ENCODE peak calls at places on chromosomes 12 and 14, in six cellular contexts. One of them, this sample, is unnamed.

GRCh38 chr12:106801167-106801708 is 26.8 kb downstream of the RIC8B start:
- DNase-seq in upper lobe of right lung: no peak
- DNase-seq in HCT116: no peak
- DNase-seq in A549: no peak
- DNase-seq in thoracic aorta: no peak
- DNase-seq in neural progenitor cell: no peak
- DNase-seq in this sample: no peak

GRCh38 chr12:15664491-15664890 is 124.7 kb downstream of the EPS8 start:
- DNase-seq in A549: peak; percentile 56
- DNase-seq in neural progenitor cell: no peak
- DNase-seq in thoracic aorta: no peak
- DNase-seq in upper lobe of right lung: no peak
- DNase-seq in HCT116: no peak
- DNase-seq in this sample: no peak

GRCh38 chr12:30687265-30687986 is 8.2 kb downstream of the IPO8 start:
- DNase-seq in thoracic aorta: no peak
- DNase-seq in HCT116: no peak
- DNase-seq in upper lobe of right lung: no peak
- DNase-seq in A549: peak; percentile 53
- DNase-seq in neural progenitor cell: no peak
- DNase-seq in this sample: no peak

GRCh38 chr12:81245918-81246611 is 168.2 kb downstream of the ACSS3 start:
- DNase-seq in upper lobe of right lung: no peak
- DNase-seq in neural progenitor cell: peak; percentile 27
- DNase-seq in HCT116: no peak
- DNase-seq in A549: no peak
- DNase-seq in thoracic aorta: no peak
- DNase-seq in this sample: peak; percentile 19

GRCh38 chr12:105060715-105061378 is 23.4 kb downstream of the ALDH1L2 start:
- DNase-seq in neural progenitor cell: no peak
- DNase-seq in thoracic aorta: no peak
- DNase-seq in upper lobe of right lung: no peak
- DNase-seq in A549: no peak
- DNase-seq in HCT116: peak; percentile 29
- DNase-seq in this sample: no peak

GRCh38 chr12:75345531-75345930 is 11.1 kb downstream of the GLIPR1L1 start:
- DNase-seq in thoracic aorta: no peak
- DNase-seq in upper lobe of right lung: no peak
- DNase-seq in HCT116: peak; percentile 33
- DNase-seq in neural progenitor cell: no peak
- DNase-seq in A549: no peak
- DNase-seq in this sample: no peak

GRCh38 chr14:95291859-95292542 is 27.7 kb downstream of the CLMN start:
- DNase-seq in upper lobe of right lung: no peak
- DNase-seq in thoracic aorta: peak; percentile 17
- DNase-seq in A549: peak; percentile 50
- DNase-seq in neural progenitor cell: no peak
- DNase-seq in HCT116: peak; percentile 21
- DNase-seq in this sample: peak; percentile 89

GRCh38 chr12:55742719-55743130 is at the start of gene GDF11:
- DNase-seq in A549: peak; percentile 64
- DNase-seq in neural progenitor cell: peak; percentile 95
- DNase-seq in HCT116: no peak
- DNase-seq in upper lobe of right lung: peak; percentile 83
- DNase-seq in thoracic aorta: no peak
- DNase-seq in this sample: no peak

GRCh38 chr12:21451529-21451928 is 14.1 kb downstream of the PYROXD1 start:
- DNase-seq in upper lobe of right lung: no peak
- DNase-seq in HCT116: no peak
- DNase-seq in neural progenitor cell: no peak
- DNase-seq in A549: no peak
- DNase-seq in thoracic aorta: no peak
- DNase-seq in this sample: no peak

GRCh38 chr12:9349888-9350885 is 142.0 kb upstream of the PZP start:
- DNase-seq in HCT116: no peak
- DNase-seq in upper lobe of right lung: no peak
- DNase-seq in A549: no peak
- DNase-seq in thoracic aorta: no peak
- DNase-seq in neural progenitor cell: no peak
- DNase-seq in this sample: no peak

GRCh38 chr12:46522141-46522540 is 149.6 kb upstream of the SLC38A2 start:
- DNase-seq in thoracic aorta: no peak
- DNase-seq in upper lobe of right lung: no peak
- DNase-seq in HCT116: no peak
- DNase-seq in neural progenitor cell: no peak
- DNase-seq in A549: no peak
- DNase-seq in this sample: no peak

GRCh38 chr12:67173258-67173657 is 95.9 kb upstream of the CAND1 start:
- DNase-seq in neural progenitor cell: no peak
- DNase-seq in thoracic aorta: no peak
- DNase-seq in HCT116: no peak
- DNase-seq in upper lobe of right lung: no peak
- DNase-seq in A549: no peak
- DNase-seq in this sample: no peak

GRCh38 chr12:28082101-28082500 is 108.2 kb upstream of the CCDC91 start:
- DNase-seq in neural progenitor cell: no peak
- DNase-seq in upper lobe of right lung: no peak
- DNase-seq in thoracic aorta: no peak
- DNase-seq in HCT116: no peak
- DNase-seq in A549: no peak
- DNase-seq in this sample: no peak

GRCh38 chr12:131103614-131104463 is 150.1 kb downstream of the ADGRD1 start:
- DNase-seq in A549: no peak
- DNase-seq in neural progenitor cell: peak; percentile 47
- DNase-seq in HCT116: no peak
- DNase-seq in thoracic aorta: no peak
- DNase-seq in upper lobe of right lung: peak; percentile 52
- DNase-seq in this sample: no peak

DNA sequence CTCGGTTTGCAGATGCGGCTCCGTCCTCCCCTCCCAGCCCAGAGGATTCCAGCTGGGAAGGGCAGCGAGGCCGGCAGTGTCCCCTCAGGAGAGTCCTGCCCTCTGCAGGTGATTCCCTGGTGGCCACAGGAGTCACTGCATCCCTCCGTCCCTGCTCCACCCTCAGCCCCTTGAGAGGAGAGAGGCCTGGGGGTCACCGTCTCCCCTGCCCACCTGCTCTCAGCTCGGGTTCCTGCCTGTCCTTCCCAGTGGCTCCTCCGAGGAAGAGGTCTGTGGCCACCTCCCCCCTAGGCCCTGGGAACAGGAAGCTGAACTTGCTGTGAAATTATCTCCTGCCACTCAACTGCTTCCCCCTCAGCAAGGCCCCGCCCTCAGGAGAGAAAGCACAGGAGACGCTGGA is 12.9 kb upstream of the GALNT9 start:
- DNase-seq in HCT116: no peak
- DNase-seq in thoracic aorta: no peak
- DNase-seq in upper lobe of right lung: no peak
- DNase-seq in neural progenitor cell: peak; percentile 63
- DNase-seq in A549: peak; percentile 30
- DNase-seq in this sample: no peak
- TF ChIP-seq CTCF in HCT116: peak; percentile 65
- TF ChIP-seq CTCF in thoracic aorta: no peak
- TF ChIP-seq CTCF in upper lobe of right lung: peak; percentile 21
- TF ChIP-seq CTCF in neural progenitor cell: peak; percentile 56
- TF ChIP-seq CTCF in A549: peak; percentile 10
- TF ChIP-seq CTCF in this sample: peak; percentile 50

GRCh38 chr12:93802698-93803097 is 125.5 kb downstream of the CRADD start:
- DNase-seq in HCT116: no peak
- DNase-seq in thoracic aorta: no peak
- DNase-seq in A549: no peak
- DNase-seq in upper lobe of right lung: no peak
- DNase-seq in neural progenitor cell: no peak
- DNase-seq in this sample: no peak
- TF ChIP-seq CTCF in HCT116: no peak
- TF ChIP-seq CTCF in thoracic aorta: no peak
- TF ChIP-seq CTCF in A549: no peak
- TF ChIP-seq CTCF in upper lobe of right lung: no peak
- TF ChIP-seq CTCF in neural progenitor cell: no peak
- TF ChIP-seq CTCF in this sample: no peak

GRCh38 chr14:50668008-50668851 is at the start of gene SAV1:
- DNase-seq in neural progenitor cell: peak; percentile 94
- DNase-seq in HCT116: peak; percentile 52
- DNase-seq in upper lobe of right lung: peak; percentile 92
- DNase-seq in A549: peak; percentile 83
- DNase-seq in thoracic aorta: peak; percentile 29
- DNase-seq in this sample: no peak
- TF ChIP-seq CTCF in neural progenitor cell: no peak
- TF ChIP-seq CTCF in HCT116: no peak
- TF ChIP-seq CTCF in upper lobe of right lung: no peak
- TF ChIP-seq CTCF in A549: peak; percentile 10
- TF ChIP-seq CTCF in thoracic aorta: no peak
- TF ChIP-seq CTCF in this sample: no peak

GRCh38 chr14:30180219-30180618 is 252.6 kb upstream of the PRKD1 start:
- DNase-seq in upper lobe of right lung: no peak
- DNase-seq in HCT116: no peak
- DNase-seq in neural progenitor cell: no peak
- DNase-seq in A549: no peak
- DNase-seq in thoracic aorta: no peak
- DNase-seq in this sample: no peak

GRCh38 chr14:30191639-30192279 is 264.1 kb upstream of the PRKD1 start:
- DNase-seq in A549: no peak
- DNase-seq in thoracic aorta: no peak
- DNase-seq in neural progenitor cell: no peak
- DNase-seq in HCT116: no peak
- DNase-seq in upper lobe of right lung: no peak
- DNase-seq in this sample: no peak

DNA sequence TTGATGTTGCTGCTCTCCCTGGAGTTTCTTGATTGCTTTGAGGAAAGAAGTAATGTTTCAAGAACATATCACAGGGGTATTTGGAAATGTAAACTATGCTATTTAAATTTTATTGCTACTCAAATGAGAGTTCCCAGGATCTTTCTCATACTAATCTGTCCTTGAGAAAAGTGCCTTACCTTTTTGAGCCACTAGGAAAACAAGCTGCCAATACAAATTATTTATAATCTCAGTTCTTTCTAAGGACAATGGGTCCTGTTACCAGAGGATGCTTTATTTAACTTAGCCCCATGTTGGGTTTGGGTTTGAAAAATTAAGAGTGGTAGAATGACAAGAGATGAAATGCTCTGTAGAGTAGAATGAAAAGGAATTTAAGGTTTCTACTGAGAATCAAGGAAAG is 258.2 kb upstream of the PRKD1 start:
- DNase-seq in neural progenitor cell: no peak
- DNase-seq in upper lobe of right lung: no peak
- DNase-seq in thoracic aorta: no peak
- DNase-seq in HCT116: no peak
- DNase-seq in A549: no peak
- DNase-seq in this sample: no peak
- TF ChIP-seq CTCF in neural progenitor cell: peak; percentile 36
- TF ChIP-seq CTCF in upper lobe of right lung: no peak
- TF ChIP-seq CTCF in thoracic aorta: no peak
- TF ChIP-seq CTCF in HCT116: no peak
- TF ChIP-seq CTCF in A549: no peak
- TF ChIP-seq CTCF in this sample: no peak

DNA sequence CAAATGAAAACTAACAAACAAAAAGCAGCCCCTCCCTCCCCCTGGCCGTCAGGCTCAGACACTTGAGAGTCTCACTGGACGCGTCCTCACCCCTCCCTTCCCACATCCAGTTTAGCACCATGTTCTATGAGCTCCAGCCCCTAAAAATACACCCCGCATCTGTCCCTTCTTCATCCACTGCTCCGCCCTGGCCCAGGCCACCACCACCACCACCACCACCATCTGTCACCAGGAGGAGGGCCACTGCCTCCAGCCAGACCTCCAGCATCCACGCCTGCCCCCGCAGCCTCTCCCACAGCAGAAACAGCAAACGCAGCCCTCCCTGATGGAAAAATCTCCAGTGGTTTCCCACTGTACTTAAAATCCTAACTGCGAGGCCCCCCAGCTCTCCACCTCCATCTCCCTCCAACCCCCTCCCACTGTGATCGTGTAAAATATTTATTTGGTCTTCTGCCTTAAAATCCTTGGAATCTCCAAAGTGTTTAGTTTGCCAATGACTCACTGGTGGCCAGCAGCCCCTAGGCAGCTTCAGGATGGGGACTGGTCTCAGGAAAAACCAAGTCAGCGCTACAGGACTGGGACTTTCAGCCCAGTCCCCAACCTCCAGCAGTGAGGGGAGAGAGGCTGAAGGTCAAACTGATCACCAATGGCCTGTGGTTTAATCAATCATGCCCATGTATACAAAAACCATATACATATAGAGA is 95.0 kb downstream of the SCARB1 start:
- DNase-seq in A549: peak; percentile 44
- DNase-seq in upper lobe of right lung: no peak
- DNase-seq in neural progenitor cell: no peak
- DNase-seq in HCT116: no peak
- DNase-seq in thoracic aorta: no peak
- DNase-seq in this sample: no peak
- TF ChIP-seq CTCF in A549: no peak
- TF ChIP-seq CTCF in upper lobe of right lung: no peak
- TF ChIP-seq CTCF in neural progenitor cell: no peak
- TF ChIP-seq CTCF in HCT116: no peak
- TF ChIP-seq CTCF in thoracic aorta: no peak
- TF ChIP-seq CTCF in this sample: no peak

GRCh38 chr14:72443256-72443655 is 450.6 kb downstream of the DPF3 start:
- DNase-seq in thoracic aorta: no peak
- DNase-seq in A549: no peak
- DNase-seq in neural progenitor cell: no peak
- DNase-seq in upper lobe of right lung: no peak
- DNase-seq in HCT116: no peak
- DNase-seq in this sample: no peak
- TF ChIP-seq CTCF in thoracic aorta: no peak
- TF ChIP-seq CTCF in A549: no peak
- TF ChIP-seq CTCF in neural progenitor cell: no peak
- TF ChIP-seq CTCF in upper lobe of right lung: no peak
- TF ChIP-seq CTCF in HCT116: no peak
- TF ChIP-seq CTCF in this sample: no peak

GRCh38 chr14:75009176-75009575 is 6.5 kb downstream of the EIF2B2 start:
- DNase-seq in upper lobe of right lung: no peak
- DNase-seq in HCT116: no peak
- DNase-seq in thoracic aorta: no peak
- DNase-seq in A549: no peak
- DNase-seq in neural progenitor cell: no peak
- DNase-seq in this sample: no peak
- TF ChIP-seq CTCF in upper lobe of right lung: no peak
- TF ChIP-seq CTCF in HCT116: no peak
- TF ChIP-seq CTCF in thoracic aorta: no peak
- TF ChIP-seq CTCF in A549: no peak
- TF ChIP-seq CTCF in neural progenitor cell: no peak
- TF ChIP-seq CTCF in this sample: no peak

DNA sequence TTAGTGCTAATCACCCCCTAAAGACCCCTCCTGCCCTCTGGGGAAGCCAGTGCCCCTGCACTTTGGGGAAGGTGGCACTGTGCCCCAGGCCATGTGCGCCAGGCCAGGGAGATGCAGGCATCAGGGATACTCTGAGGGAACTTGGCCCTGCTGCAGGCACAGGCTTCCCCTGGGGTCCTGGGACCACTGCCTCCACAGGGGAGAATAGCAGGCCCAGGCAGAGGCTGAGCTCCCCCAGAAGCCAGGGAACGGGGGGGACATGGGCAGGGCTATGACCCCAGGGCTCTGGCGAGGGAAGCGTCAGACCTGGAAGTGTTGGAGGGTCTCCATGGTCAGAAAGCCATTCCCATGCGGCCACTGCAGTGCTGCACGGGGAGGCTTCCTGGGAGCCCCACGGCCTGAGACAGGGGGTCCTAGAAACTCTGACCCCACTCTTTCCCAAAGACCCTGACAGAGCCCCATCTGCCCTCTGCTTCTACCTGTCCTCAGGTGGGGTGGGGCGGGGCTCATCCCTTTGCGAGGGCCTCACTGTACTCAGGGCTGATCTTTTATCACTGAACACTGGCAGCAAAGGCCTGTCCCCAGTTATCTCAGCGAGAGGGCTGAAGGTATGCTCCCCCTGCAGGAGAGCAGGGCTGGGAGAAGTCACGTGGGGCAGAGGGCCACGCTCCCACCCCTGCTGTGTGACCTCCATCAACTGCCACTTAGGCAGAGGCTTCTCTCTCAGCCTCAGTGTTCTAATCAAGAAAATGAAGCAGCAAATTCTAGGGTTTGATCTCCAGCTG is 160.0 kb downstream of the CALM1 start:
- DNase-seq in HCT116: no peak
- DNase-seq in upper lobe of right lung: no peak
- DNase-seq in thoracic aorta: no peak
- DNase-seq in neural progenitor cell: no peak
- DNase-seq in A549: no peak
- DNase-seq in this sample: no peak
- TF ChIP-seq CTCF in HCT116: no peak
- TF ChIP-seq CTCF in upper lobe of right lung: no peak
- TF ChIP-seq CTCF in thoracic aorta: no peak
- TF ChIP-seq CTCF in neural progenitor cell: no peak
- TF ChIP-seq CTCF in A549: no peak
- TF ChIP-seq CTCF in this sample: no peak

This sample was measured in LNCaP clone FGC.